ENCODE peak calls at places on chromosome 5, in nine cellular contexts. R is gastrocnemius medialis; O is foreskin fibroblast; Z is natural killer cell; H is GM20000; S is upper lobe of right lung; F is lower leg skin; W is cardiac muscle cell; P is activated CD8-positive, alpha-beta T cell treated with anti-CD3 and anti-CD28 coated beads for 36 hours. D is an unnamed sample.

GRCh38 chr5:148949871-148950863 is 112.7 kb downstream of the SH3TC2 start:
- DNase-seq in O (peak; percentile 66), Z (no peak), S (peak; percentile 86), F (peak; percentile 84), P (no peak), W (no peak), R (peak; percentile 96), H (no peak), D (peak; percentile 61)

GRCh38 chr5:59107692-59108091 is 524.8 kb downstream of the RAB3C start:
- DNase-seq in H (no peak), W (no peak), P (no peak), Z (no peak), S (no peak), F (no peak), R (peak; percentile 75), O (no peak), D (no peak)

GRCh38 chr5:29262683-29263082 is 1930.8 kb upstream of the CDH6 start:
- DNase-seq in O (no peak), Z (no peak), R (no peak), W (no peak), S (no peak), F (no peak), H (no peak), P (no peak), D (no peak)

GRCh38 chr5:89190515-89191265 is 307.7 kb upstream of the MEF2C start:
- DNase-seq in W (no peak), O (no peak), P (no peak), H (no peak), R (no peak), S (no peak), F (no peak), Z (no peak), D (no peak)

GRCh38 chr5:150068472-150068871 is 17.9 kb downstream of the CSF1R start:
- DNase-seq in H (no peak), R (no peak), F (no peak), O (no peak), P (no peak), S (peak; percentile 46), W (peak; percentile 33), Z (no peak), D (no peak)

GRCh38 chr5:178668579-178668978 is 41.7 kb upstream of the CLK4 start:
- DNase-seq in Z (no peak), H (no peak), P (no peak), O (no peak), W (no peak), F (no peak), R (no peak), S (no peak), D (no peak)

GRCh38 chr5:57887851-57888621 is 405.4 kb upstream of the ACTBL2 start:
- DNase-seq in H (no peak), R (peak; percentile 13), Z (no peak), S (no peak), O (peak; percentile 29), W (peak; percentile 77), P (no peak), F (no peak), D (no peak)

GRCh38 chr5:6729400-6730310 is 16.4 kb downstream of the TENT4A start:
- DNase-seq in W (no peak), Z (no peak), F (no peak), H (no peak), O (no peak), S (peak; percentile 63), P (peak; percentile 57), R (peak; percentile 53), D (peak; percentile 31)

GRCh38 chr5:43993634-43994395 is 390.8 kb downstream of the NNT start:
- DNase-seq in Z (no peak), H (no peak), P (no peak), O (no peak), S (no peak), W (no peak), F (no peak), R (no peak), D (no peak)

GRCh38 chr5:176810084-176810597 is at the start of gene UNC5A:
- DNase-seq in O (no peak), S (no peak), H (peak; percentile 80), F (no peak), Z (no peak), P (peak; percentile 48), R (no peak), W (peak; percentile 77), D (peak; percentile 24)

GRCh38 chr5:134543820-134544692 is 18.6 kb downstream of the JADE2 start:
- DNase-seq in O (no peak), R (no peak), H (peak; percentile 75), W (no peak), S (peak; percentile 66), Z (peak; percentile 33), F (no peak), P (peak; percentile 76), D (peak; percentile 15)

GRCh38 chr5:140868721-140869554 is at the start of gene PCDHA11:
- DNase-seq in W (peak; percentile 66), P (no peak), S (no peak), F (no peak), O (no peak), R (no peak), H (no peak), Z (no peak), D (no peak)

DNA sequence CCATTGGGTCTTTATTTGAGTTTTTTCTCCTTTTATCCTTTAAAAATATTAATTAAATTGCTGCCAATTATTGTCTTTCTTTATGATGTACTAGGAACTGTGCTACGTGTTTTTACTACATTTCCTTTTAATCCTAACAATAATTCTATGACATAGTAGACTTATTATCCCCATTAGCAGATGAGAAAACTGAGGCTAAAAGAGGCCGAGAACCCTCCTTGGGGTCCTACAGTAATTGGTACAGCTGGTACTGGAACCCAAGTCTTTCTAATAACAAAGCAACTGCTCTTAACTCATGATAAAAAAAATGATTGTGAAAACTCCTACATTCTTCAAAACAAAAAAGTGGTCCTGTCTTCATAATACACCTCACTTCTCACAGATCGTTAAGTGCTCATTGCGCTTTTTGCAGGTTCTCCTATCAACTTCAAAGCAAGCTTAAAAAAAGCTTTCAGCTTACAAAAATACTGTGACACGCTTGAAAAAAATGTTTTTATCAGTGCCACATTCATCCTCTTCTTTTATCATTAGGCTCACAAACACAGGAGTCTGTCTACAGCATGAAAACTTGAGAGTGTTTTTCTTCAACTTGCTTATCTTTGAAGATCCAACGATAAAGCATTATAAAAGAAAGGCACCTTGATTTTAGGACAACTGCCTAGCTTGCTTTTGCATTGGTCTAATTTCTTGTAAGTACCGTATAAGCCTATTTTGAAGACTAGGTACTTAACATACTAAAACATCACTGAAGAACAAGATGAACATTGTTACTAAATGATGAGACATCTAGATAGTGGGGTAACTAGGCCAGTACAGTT is 32.4 kb downstream of the FYB1 start:
- DNase-seq in Z (no peak), F (no peak), P (no peak), R (no peak), W (no peak), H (no peak), S (no peak), O (no peak), D (no peak)
- TF ChIP-seq CTCF in Z (no peak), F (no peak), P (no peak), R (no peak), W (no peak), H (no peak), S (no peak), O (no peak), D (no peak)

GRCh38 chr5:132437604-132438275 is 52.8 kb downstream of the IRF1 start:
- DNase-seq in S (peak; percentile 88), H (peak; percentile 78), P (peak; percentile 84), W (peak; percentile 45), Z (no peak), F (peak; percentile 93), O (peak; percentile 85), R (peak; percentile 71), D (peak; percentile 83)

GRCh38 chr5:132439521-132440206 is 50.9 kb downstream of the IRF1 start:
- DNase-seq in R (peak; percentile 93), S (no peak), Z (peak; percentile 18), H (no peak), P (peak; percentile 51), O (peak; percentile 87), F (peak; percentile 94), W (no peak), D (peak; percentile 78)

GRCh38 chr5:132436936-132437335 is 53.6 kb downstream of the IRF1 start:
- DNase-seq in W (no peak), R (no peak), Z (no peak), F (peak; percentile 37), H (no peak), O (no peak), S (no peak), P (no peak), D (no peak)

GRCh38 chr5:132435891-132436290 is 54.7 kb downstream of the IRF1 start:
- DNase-seq in F (peak; percentile 53), P (no peak), S (no peak), W (no peak), O (no peak), R (no peak), H (no peak), Z (no peak), D (no peak)

GRCh38 chr5:132438931-132439330 is 51.6 kb downstream of the IRF1 start:
- DNase-seq in S (no peak), R (peak; percentile 64), F (peak; percentile 79), P (no peak), W (no peak), O (no peak), Z (no peak), H (no peak), D (no peak)
- TF ChIP-seq CTCF in S (no peak), R (no peak), F (no peak), P (no peak), W (no peak), O (no peak), Z (no peak), H (no peak), D (no peak)

GRCh38 chr5:72842816-72843215 is 26.4 kb downstream of the TNPO1 start:
- DNase-seq in R (peak; percentile 48), H (no peak), W (no peak), F (no peak), O (peak; percentile 69), P (peak; percentile 22), Z (no peak), S (no peak), D (no peak)
- TF ChIP-seq CTCF in R (no peak), H (no peak), W (no peak), F (no peak), O (no peak), P (no peak), Z (no peak), S (no peak), D (no peak)

GRCh38 chr5:22314548-22314947 is 538.6 kb downstream of the CDH12 start:
- DNase-seq in H (no peak), P (no peak), F (no peak), W (no peak), O (no peak), Z (no peak), S (no peak), R (no peak), D (no peak)

GRCh38 chr5:22316291-22316690 is 536.9 kb downstream of the CDH12 start:
- DNase-seq in F (no peak), H (no peak), Z (no peak), P (no peak), W (no peak), O (no peak), R (no peak), S (no peak), D (no peak)

DNA sequence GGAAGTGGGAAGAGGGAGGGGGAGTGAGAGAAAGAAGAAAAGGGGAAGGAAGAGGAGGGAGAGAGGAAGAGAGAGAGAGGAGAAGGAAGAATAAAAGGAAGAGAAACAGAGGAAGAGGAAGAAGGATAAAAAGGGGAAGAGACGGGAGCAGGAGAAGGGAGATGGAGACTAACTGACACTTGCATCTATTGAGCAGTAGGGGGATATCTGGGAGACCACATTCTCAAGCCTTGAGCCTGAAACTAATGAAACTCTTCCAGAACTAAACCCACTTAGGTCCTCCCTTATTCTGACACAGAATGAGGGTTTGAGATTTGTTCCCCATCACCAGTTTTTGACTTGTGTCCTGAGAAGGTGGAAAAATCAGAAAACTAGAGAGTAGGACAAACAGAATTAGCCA is 533.3 kb downstream of the CDH12 start:
- DNase-seq in S (no peak), F (no peak), P (no peak), R (no peak), W (no peak), H (no peak), Z (no peak), O (no peak), D (no peak)
- TF ChIP-seq CTCF in S (no peak), F (no peak), P (no peak), R (no peak), W (no peak), H (no peak), Z (no peak), O (no peak), D (no peak)